ENCODE peak calls at places on chromosomes 4 and X, in eight cellular contexts. V, T, S, L, I, Z, Y and G are unnamed samples.
A peak's percentile ranks its signal among the peaks of the same experiment; 100 is the strongest.

GRCh38 chrX:15973941-15974340 is 119.3 kb upstream of the AP1S2 start:
- DNase-seq in V (no peak), T (no peak), S (no peak), L (no peak), I (no peak), Z (no peak), Y (no peak), G (no peak)

GRCh38 chr4:27429260-27429970 is 568.8 kb downstream of the STIM2 start:
- DNase-seq in V (no peak), T (no peak), S (no peak), L (no peak), I (no peak), Z (no peak), Y (no peak), G (no peak)

GRCh38 chr4:71827811-71828210 is 43.9 kb upstream of the GC start:
- DNase-seq in V (no peak), T (no peak), S (no peak), L (no peak), I (no peak), Z (no peak), Y (no peak), G (no peak)

GRCh38 chr4:184347251-184348239 is 126.8 kb downstream of the IRF2 start:
- DNase-seq in V (peak; percentile 38), T (peak; percentile 89), S (no peak), L (no peak), I (peak; percentile 60), Z (peak; percentile 80), Y (no peak), G (peak; percentile 11)

GRCh38 chr4:173415092-173415491 is 16.2 kb upstream of the SCRG1 start:
- DNase-seq in V (no peak), T (no peak), S (no peak), L (no peak), I (no peak), Z (no peak), Y (no peak), G (no peak)

GRCh38 chrX:19372170-19373033 is 28.7 kb downstream of the PDHA1 start:
- DNase-seq in V (peak; percentile 31), T (peak; percentile 77), S (peak; percentile 44), L (peak; percentile 65), I (peak; percentile 53), Z (peak; percentile 71), Y (no peak), G (peak; percentile 26)

GRCh38 chr4:55409468-55410171 is 13.9 kb downstream of the TMEM165 start:
- DNase-seq in V (peak; percentile 58), T (peak; percentile 62), S (no peak), L (no peak), I (peak; percentile 14), Z (no peak), Y (no peak), G (no peak)

GRCh38 chr4:47533689-47534347 is 48.7 kb downstream of the ATP10D start:
- DNase-seq in V (no peak), T (no peak), S (no peak), L (no peak), I (no peak), Z (no peak), Y (no peak), G (no peak)

GRCh38 chr4:135240796-135241195 is 1039.2 kb upstream of the PABPC4L start:
- DNase-seq in V (no peak), T (no peak), S (no peak), L (no peak), I (peak; percentile 7), Z (no peak), Y (no peak), G (no peak)

GRCh38 chr4:1049591-1049905 is 38.1 kb downstream of the FGFRL1 start:
- DNase-seq in V (no peak), T (peak; percentile 5), S (no peak), L (no peak), I (no peak), Z (peak; percentile 5), Y (peak; percentile 21), G (no peak)

GRCh38 chrX:16491461-16491860 is 158.5 kb upstream of the S100G start:
- DNase-seq in V (no peak), T (peak; percentile 60), S (no peak), L (no peak), I (no peak), Z (no peak), Y (no peak), G (no peak)

GRCh38 chrX:20221902-20222301 is 44.8 kb downstream of the RPS6KA3 start:
- DNase-seq in V (no peak), T (no peak), S (no peak), L (no peak), I (peak; percentile 6), Z (peak; percentile 6), Y (no peak), G (no peak)

GRCh38 chrX:147957291-147957690 is 23.8 kb upstream of the FMR1NB start:
- DNase-seq in V (no peak), T (no peak), S (no peak), L (no peak), I (no peak), Z (no peak), Y (no peak), G (no peak)

GRCh38 chr4:102234243-102234838 is 110.9 kb downstream of the SLC39A8 start:
- DNase-seq in V (no peak), T (no peak), S (no peak), L (no peak), I (no peak), Z (no peak), Y (no peak), G (no peak)

GRCh38 chrX:17025903-17026302 is 79.4 kb downstream of the REPS2 start:
- DNase-seq in V (no peak), T (no peak), S (no peak), L (no peak), I (no peak), Z (peak; percentile 23), Y (no peak), G (no peak)

GRCh38 chrX:17412692-17413091 is 37.7 kb downstream of the NHS start:
- DNase-seq in V (no peak), T (no peak), S (no peak), L (no peak), I (peak; percentile 32), Z (no peak), Y (no peak), G (no peak)

GRCh38 chr4:54643172-54643571 is 14.6 kb upstream of the KIT start:
- DNase-seq in V (no peak), T (no peak), S (no peak), L (no peak), I (no peak), Z (peak; percentile 32), Y (no peak), G (no peak)

GRCh38 chr4:48269861-48270515 is 350 bp upstream of the TEC start:
- DNase-seq in V (peak; percentile 59), T (peak; percentile 93), S (peak; percentile 90), L (peak; percentile 82), I (no peak), Z (peak; percentile 98), Y (peak; percentile 67), G (no peak)

GRCh38 chr4:110289601-110290100 is 91.2 kb upstream of the ELOVL6 start:
- DNase-seq in V (no peak), T (no peak), S (no peak), L (no peak), I (no peak), Z (no peak), Y (no peak), G (peak; percentile 49)

GRCh38 chr4:76708986-76709385 is 189.0 kb downstream of the SOWAHB start:
- DNase-seq in V (no peak), T (peak; percentile 39), S (no peak), L (no peak), I (no peak), Z (no peak), Y (no peak), G (no peak)

GRCh38 chr4:145299380-145300076 is 119.1 kb upstream of the OTUD4 start:
- DNase-seq in V (peak; percentile 4), T (no peak), S (peak; percentile 77), L (peak; percentile 12), I (no peak), Z (no peak), Y (no peak), G (no peak)

GRCh38 chr4:110516106-110516922 is 40.4 kb downstream of the ENPEP start:
- DNase-seq in V (peak; percentile 46), T (peak; percentile 73), S (peak; percentile 59), L (peak; percentile 69), I (peak; percentile 85), Z (peak; percentile 90), Y (peak; percentile 31), G (no peak)

GRCh38 chr4:17781072-17781830 is at the start of gene FAM184B:
- DNase-seq in V (no peak), T (peak; percentile 49), S (no peak), L (no peak), I (no peak), Z (no peak), Y (no peak), G (no peak)

GRCh38 chr4:165164257-165164656 is 43.1 kb upstream of the KLHL2 start:
- DNase-seq in V (no peak), T (no peak), S (no peak), L (no peak), I (no peak), Z (no peak), Y (no peak), G (no peak)

GRCh38 chr4:140641105-140641555 is 72.4 kb upstream of the UCP1 start:
- DNase-seq in V (no peak), T (no peak), S (no peak), L (no peak), I (no peak), Z (no peak), Y (no peak), G (no peak)

GRCh38 chr4:4259484-4260100 is 11.6 kb upstream of the TMEM128 start:
- DNase-seq in V (no peak), T (no peak), S (no peak), L (no peak), I (no peak), Z (no peak), Y (no peak), G (no peak)

GRCh38 chr4:10738826-10739489 is 54.4 kb upstream of the CLNK start:
- DNase-seq in V (no peak), T (no peak), S (no peak), L (no peak), I (peak; percentile 86), Z (no peak), Y (no peak), G (no peak)

GRCh38 chr4:81565137-81565870 is 93.6 kb upstream of the RASGEF1B start:
- DNase-seq in V (peak; percentile 89), T (peak; percentile 34), S (no peak), L (no peak), I (peak; percentile 23), Z (peak; percentile 83), Y (no peak), G (no peak)